ENCODE peak calls at places on chromosomes 13 and 19, in eight cellular contexts. One of them, this sample, is unnamed.
A peak's percentile ranks its signal among the peaks of the same experiment; 100 is the strongest.

GRCh38 chr13:110187501-110188161 is 119.3 kb downstream of the COL4A1 start:
- DNase-seq in fibroblast of the conjunctiva: peak; percentile 5
- DNase-seq in heart right ventricle: peak; percentile 73
- DNase-seq in tibial nerve: no peak
- DNase-seq in M059J: peak; percentile 38
- DNase-seq in progenitor cell of endocrine pancreas: no peak
- DNase-seq in anterior cingulate cortex: no peak
- DNase-seq in adrenal gland: peak; percentile 78
- DNase-seq in this sample: no peak

GRCh38 chr13:26254583-26255102 is 714 bp downstream of the CDK8 start:
- DNase-seq in fibroblast of the conjunctiva: no peak
- DNase-seq in anterior cingulate cortex: peak; percentile 43
- DNase-seq in tibial nerve: peak; percentile 29
- DNase-seq in heart right ventricle: peak; percentile 44
- DNase-seq in progenitor cell of endocrine pancreas: peak; percentile 35
- DNase-seq in M059J: peak; percentile 61
- DNase-seq in adrenal gland: peak; percentile 60
- DNase-seq in this sample: no peak

GRCh38 chr19:15669440-15669839 is 3.4 kb upstream of the CYP4F12 start:
- DNase-seq in M059J: no peak
- DNase-seq in fibroblast of the conjunctiva: no peak
- DNase-seq in heart right ventricle: no peak
- DNase-seq in anterior cingulate cortex: no peak
- DNase-seq in progenitor cell of endocrine pancreas: no peak
- DNase-seq in adrenal gland: no peak
- DNase-seq in tibial nerve: no peak
- DNase-seq in this sample: no peak

GRCh38 chr19:47144630-47145029 is 14.0 kb downstream of the SAE1 start:
- DNase-seq in progenitor cell of endocrine pancreas: no peak
- DNase-seq in adrenal gland: no peak
- DNase-seq in heart right ventricle: no peak
- DNase-seq in M059J: no peak
- DNase-seq in tibial nerve: no peak
- DNase-seq in fibroblast of the conjunctiva: no peak
- DNase-seq in anterior cingulate cortex: no peak
- DNase-seq in this sample: no peak

GRCh38 chr19:49110567-49110966 is 3.6 kb upstream of the LIN7B start:
- DNase-seq in fibroblast of the conjunctiva: no peak
- DNase-seq in anterior cingulate cortex: no peak
- DNase-seq in M059J: no peak
- DNase-seq in progenitor cell of endocrine pancreas: no peak
- DNase-seq in heart right ventricle: no peak
- DNase-seq in tibial nerve: no peak
- DNase-seq in adrenal gland: no peak
- DNase-seq in this sample: no peak

GRCh38 chr19:29620931-29621351 is 14.9 kb downstream of the POP4 start:
- DNase-seq in fibroblast of the conjunctiva: no peak
- DNase-seq in heart right ventricle: no peak
- DNase-seq in anterior cingulate cortex: no peak
- DNase-seq in progenitor cell of endocrine pancreas: no peak
- DNase-seq in tibial nerve: no peak
- DNase-seq in adrenal gland: no peak
- DNase-seq in M059J: no peak
- DNase-seq in this sample: no peak

GRCh38 chr19:33392341-33393285 is 19.1 kb downstream of the CEBPG start:
- DNase-seq in fibroblast of the conjunctiva: no peak
- DNase-seq in M059J: no peak
- DNase-seq in heart right ventricle: no peak
- DNase-seq in tibial nerve: no peak
- DNase-seq in anterior cingulate cortex: no peak
- DNase-seq in progenitor cell of endocrine pancreas: no peak
- DNase-seq in adrenal gland: peak; percentile 75
- DNase-seq in this sample: no peak

GRCh38 chr19:41411682-41412265 is 14.2 kb downstream of the BCKDHA start:
- DNase-seq in adrenal gland: peak; percentile 89
- DNase-seq in M059J: peak; percentile 13
- DNase-seq in tibial nerve: no peak
- DNase-seq in fibroblast of the conjunctiva: no peak
- DNase-seq in anterior cingulate cortex: peak; percentile 28
- DNase-seq in progenitor cell of endocrine pancreas: no peak
- DNase-seq in heart right ventricle: peak; percentile 80
- DNase-seq in this sample: no peak

GRCh38 chr19:45145270-45146189 is 15.3 kb downstream of the NKPD1 start:
- DNase-seq in adrenal gland: no peak
- DNase-seq in progenitor cell of endocrine pancreas: no peak
- DNase-seq in fibroblast of the conjunctiva: no peak
- DNase-seq in heart right ventricle: no peak
- DNase-seq in anterior cingulate cortex: no peak
- DNase-seq in M059J: no peak
- DNase-seq in tibial nerve: no peak
- DNase-seq in this sample: no peak

GRCh38 chr13:20272571-20273171 is 40.6 kb upstream of the GJB6 start:
- DNase-seq in anterior cingulate cortex: no peak
- DNase-seq in tibial nerve: no peak
- DNase-seq in fibroblast of the conjunctiva: no peak
- DNase-seq in heart right ventricle: no peak
- DNase-seq in M059J: no peak
- DNase-seq in adrenal gland: no peak
- DNase-seq in progenitor cell of endocrine pancreas: no peak
- DNase-seq in this sample: no peak

GRCh38 chr13:107907065-107907464 is 308.3 kb downstream of the LIG4 start:
- DNase-seq in M059J: no peak
- DNase-seq in tibial nerve: no peak
- DNase-seq in progenitor cell of endocrine pancreas: no peak
- DNase-seq in anterior cingulate cortex: no peak
- DNase-seq in adrenal gland: no peak
- DNase-seq in fibroblast of the conjunctiva: no peak
- DNase-seq in heart right ventricle: no peak
- DNase-seq in this sample: no peak

GRCh38 chr13:76383671-76384461 is 502.3 kb downstream of the KCTD12 start:
- DNase-seq in progenitor cell of endocrine pancreas: no peak
- DNase-seq in fibroblast of the conjunctiva: peak; percentile 86
- DNase-seq in anterior cingulate cortex: no peak
- DNase-seq in tibial nerve: peak; percentile 5
- DNase-seq in adrenal gland: no peak
- DNase-seq in heart right ventricle: peak; percentile 17
- DNase-seq in M059J: peak; percentile 82
- DNase-seq in this sample: peak; percentile 80

GRCh38 chr13:41960195-41960699 is 662 bp downstream of the VWA8 start:
- DNase-seq in fibroblast of the conjunctiva: no peak
- DNase-seq in progenitor cell of endocrine pancreas: no peak
- DNase-seq in M059J: peak; percentile 37
- DNase-seq in tibial nerve: no peak
- DNase-seq in heart right ventricle: peak; percentile 14
- DNase-seq in anterior cingulate cortex: no peak
- DNase-seq in adrenal gland: peak; percentile 63
- DNase-seq in this sample: no peak

GRCh38 chr13:41763772-41764171 is 197.1 kb downstream of the VWA8 start:
- DNase-seq in progenitor cell of endocrine pancreas: no peak
- DNase-seq in anterior cingulate cortex: no peak
- DNase-seq in fibroblast of the conjunctiva: no peak
- DNase-seq in heart right ventricle: no peak
- DNase-seq in tibial nerve: no peak
- DNase-seq in M059J: no peak
- DNase-seq in adrenal gland: no peak
- DNase-seq in this sample: no peak

GRCh38 chr13:34276764-34277163 is 458.8 kb downstream of the RFC3 start:
- DNase-seq in heart right ventricle: no peak
- DNase-seq in M059J: no peak
- DNase-seq in fibroblast of the conjunctiva: no peak
- DNase-seq in anterior cingulate cortex: no peak
- DNase-seq in adrenal gland: no peak
- DNase-seq in progenitor cell of endocrine pancreas: no peak
- DNase-seq in tibial nerve: no peak
- DNase-seq in this sample: no peak

GRCh38 chr19:12095111-12095790 is 30.7 kb downstream of the ZNF844 start:
- DNase-seq in adrenal gland: no peak
- DNase-seq in M059J: peak; percentile 29
- DNase-seq in heart right ventricle: no peak
- DNase-seq in tibial nerve: no peak
- DNase-seq in progenitor cell of endocrine pancreas: no peak
- DNase-seq in anterior cingulate cortex: no peak
- DNase-seq in fibroblast of the conjunctiva: peak; percentile 28
- DNase-seq in this sample: no peak

GRCh38 chr19:16836115-16836905 is 7.1 kb downstream of the SIN3B start:
- DNase-seq in M059J: peak; percentile 12
- DNase-seq in anterior cingulate cortex: no peak
- DNase-seq in progenitor cell of endocrine pancreas: no peak
- DNase-seq in fibroblast of the conjunctiva: no peak
- DNase-seq in heart right ventricle: no peak
- DNase-seq in adrenal gland: peak; percentile 26
- DNase-seq in tibial nerve: peak; percentile 48
- DNase-seq in this sample: no peak

GRCh38 chr19:5035817-5036732 is 67.2 kb downstream of the KDM4B start:
- DNase-seq in tibial nerve: no peak
- DNase-seq in heart right ventricle: no peak
- DNase-seq in M059J: no peak
- DNase-seq in anterior cingulate cortex: peak; percentile 72
- DNase-seq in progenitor cell of endocrine pancreas: no peak
- DNase-seq in adrenal gland: peak; percentile 45
- DNase-seq in fibroblast of the conjunctiva: no peak
- DNase-seq in this sample: no peak

GRCh38 chr13:94073006-94073744 is 406.3 kb downstream of the DCT start:
- DNase-seq in M059J: peak; percentile 11
- DNase-seq in fibroblast of the conjunctiva: peak; percentile 67
- DNase-seq in progenitor cell of endocrine pancreas: no peak
- DNase-seq in anterior cingulate cortex: no peak
- DNase-seq in heart right ventricle: no peak
- DNase-seq in adrenal gland: no peak
- DNase-seq in tibial nerve: no peak
- DNase-seq in this sample: peak; percentile 44

GRCh38 chr19:18879579-18880373 is 16.2 kb downstream of the CERS1 start:
- DNase-seq in heart right ventricle: no peak
- DNase-seq in progenitor cell of endocrine pancreas: no peak
- DNase-seq in fibroblast of the conjunctiva: no peak
- DNase-seq in tibial nerve: no peak
- DNase-seq in adrenal gland: no peak
- DNase-seq in anterior cingulate cortex: no peak
- DNase-seq in M059J: no peak
- DNase-seq in this sample: no peak

GRCh38 chr13:99501952-99502310 is 659 bp downstream of the TM9SF2 start:
- DNase-seq in progenitor cell of endocrine pancreas: no peak
- DNase-seq in M059J: peak; percentile 28
- DNase-seq in adrenal gland: peak; percentile 47
- DNase-seq in anterior cingulate cortex: no peak
- DNase-seq in heart right ventricle: no peak
- DNase-seq in tibial nerve: no peak
- DNase-seq in fibroblast of the conjunctiva: no peak
- DNase-seq in this sample: no peak

GRCh38 chr13:25329706-25330105 is 28.3 kb downstream of the NUP58 start:
- DNase-seq in anterior cingulate cortex: no peak
- DNase-seq in adrenal gland: no peak
- DNase-seq in tibial nerve: no peak
- DNase-seq in M059J: peak; percentile 47
- DNase-seq in progenitor cell of endocrine pancreas: no peak
- DNase-seq in fibroblast of the conjunctiva: peak; percentile 49
- DNase-seq in heart right ventricle: no peak
- DNase-seq in this sample: no peak

GRCh38 chr19:42149447-42150202 is 17.4 kb upstream of the POU2F2 start:
- DNase-seq in tibial nerve: no peak
- DNase-seq in fibroblast of the conjunctiva: no peak
- DNase-seq in progenitor cell of endocrine pancreas: no peak
- DNase-seq in anterior cingulate cortex: no peak
- DNase-seq in adrenal gland: no peak
- DNase-seq in M059J: no peak
- DNase-seq in heart right ventricle: no peak
- DNase-seq in this sample: no peak

GRCh38 chr19:18282021-18282787 is 782 bp upstream of the JUND start:
- DNase-seq in adrenal gland: no peak
- DNase-seq in progenitor cell of endocrine pancreas: no peak
- DNase-seq in anterior cingulate cortex: no peak
- DNase-seq in M059J: peak; percentile 75
- DNase-seq in heart right ventricle: no peak
- DNase-seq in tibial nerve: no peak
- DNase-seq in fibroblast of the conjunctiva: no peak
- DNase-seq in this sample: no peak

GRCh38 chr19:44892932-44893331 is 1.9 kb downstream of the TOMM40 start:
- DNase-seq in heart right ventricle: no peak
- DNase-seq in M059J: no peak
- DNase-seq in progenitor cell of endocrine pancreas: no peak
- DNase-seq in anterior cingulate cortex: no peak
- DNase-seq in adrenal gland: no peak
- DNase-seq in fibroblast of the conjunctiva: no peak
- DNase-seq in tibial nerve: no peak
- DNase-seq in this sample: no peak

GRCh38 chr19:9914315-9915207 is 21.8 kb downstream of the OLFM2 start:
- DNase-seq in heart right ventricle: peak; percentile 49
- DNase-seq in progenitor cell of endocrine pancreas: peak; percentile 73
- DNase-seq in M059J: peak; percentile 79
- DNase-seq in adrenal gland: peak; percentile 87
- DNase-seq in fibroblast of the conjunctiva: peak; percentile 51
- DNase-seq in anterior cingulate cortex: no peak
- DNase-seq in tibial nerve: peak; percentile 27
- DNase-seq in this sample: peak; percentile 40

GRCh38 chr13:32233062-32233461 is 82.1 kb downstream of the ZAR1L start:
- DNase-seq in progenitor cell of endocrine pancreas: no peak
- DNase-seq in anterior cingulate cortex: no peak
- DNase-seq in adrenal gland: no peak
- DNase-seq in tibial nerve: no peak
- DNase-seq in M059J: no peak
- DNase-seq in heart right ventricle: no peak
- DNase-seq in fibroblast of the conjunctiva: no peak
- DNase-seq in this sample: no peak

GRCh38 chr19:1158885-1159448 is 15.1 kb downstream of the SBNO2 start:
- DNase-seq in anterior cingulate cortex: no peak
- DNase-seq in heart right ventricle: no peak
- DNase-seq in fibroblast of the conjunctiva: no peak
- DNase-seq in tibial nerve: no peak
- DNase-seq in progenitor cell of endocrine pancreas: no peak
- DNase-seq in M059J: no peak
- DNase-seq in adrenal gland: no peak
- DNase-seq in this sample: no peak

GRCh38 chr19:2040647-2041435 is 10.2 kb downstream of the MKNK2 start:
- DNase-seq in M059J: no peak
- DNase-seq in adrenal gland: peak; percentile 25
- DNase-seq in progenitor cell of endocrine pancreas: no peak
- DNase-seq in anterior cingulate cortex: no peak
- DNase-seq in fibroblast of the conjunctiva: no peak
- DNase-seq in tibial nerve: no peak
- DNase-seq in heart right ventricle: peak; percentile 16
- DNase-seq in this sample: no peak

GRCh38 chr19:13026478-13026999 is 31.3 kb downstream of the NFIX start:
- DNase-seq in progenitor cell of endocrine pancreas: no peak
- DNase-seq in heart right ventricle: no peak
- DNase-seq in anterior cingulate cortex: no peak
- DNase-seq in adrenal gland: no peak
- DNase-seq in tibial nerve: no peak
- DNase-seq in M059J: peak; percentile 89
- DNase-seq in fibroblast of the conjunctiva: no peak
- DNase-seq in this sample: no peak

GRCh38 chr19:28372800-28373199 is 840.2 kb downstream of the UQCRFS1 start:
- DNase-seq in M059J: no peak
- DNase-seq in anterior cingulate cortex: no peak
- DNase-seq in heart right ventricle: no peak
- DNase-seq in tibial nerve: no peak
- DNase-seq in adrenal gland: no peak
- DNase-seq in fibroblast of the conjunctiva: no peak
- DNase-seq in progenitor cell of endocrine pancreas: no peak
- DNase-seq in this sample: no peak

GRCh38 chr19:3398114-3398899 is 31.9 kb downstream of the NFIC start:
- DNase-seq in tibial nerve: peak; percentile 71
- DNase-seq in heart right ventricle: peak; percentile 82
- DNase-seq in adrenal gland: peak; percentile 92
- DNase-seq in M059J: no peak
- DNase-seq in progenitor cell of endocrine pancreas: no peak
- DNase-seq in fibroblast of the conjunctiva: no peak
- DNase-seq in anterior cingulate cortex: peak; percentile 77
- DNase-seq in this sample: no peak

GRCh38 chr13:101306773-101307172 is 109.5 kb downstream of the NALCN start:
- DNase-seq in fibroblast of the conjunctiva: no peak
- DNase-seq in heart right ventricle: no peak
- DNase-seq in tibial nerve: no peak
- DNase-seq in M059J: peak; percentile 5
- DNase-seq in adrenal gland: no peak
- DNase-seq in anterior cingulate cortex: no peak
- DNase-seq in progenitor cell of endocrine pancreas: no peak
- DNase-seq in this sample: no peak

GRCh38 chr13:77521595-77522367 is 13.7 kb upstream of the SCEL start:
- DNase-seq in heart right ventricle: no peak
- DNase-seq in adrenal gland: no peak
- DNase-seq in M059J: peak; percentile 17
- DNase-seq in tibial nerve: no peak
- DNase-seq in anterior cingulate cortex: no peak
- DNase-seq in progenitor cell of endocrine pancreas: no peak
- DNase-seq in fibroblast of the conjunctiva: no peak
- DNase-seq in this sample: no peak

This sample was measured in AG09319.